ENCODE peak calls at places on chromosomes 6 and 20, in eight cellular contexts. One of them, this sample, is unnamed.

GRCh38 chr20:25033941-25034335 is 24.0 kb downstream of the ACSS1 start:
- DNase-seq in CD4-positive, CD25-positive, alpha-beta regulatory T cell: no peak
- DNase-seq in neural crest cell: no peak
- DNase-seq in stimulated activated naive B cell treated with anti-CD40 and anti-IgM and Interleukin-4, amounts not matched to agents 10 μg/mL and 1 μg/mL and 100 μg/mL, for 72 hours: no peak
- DNase-seq in NCI-H226: no peak
- DNase-seq in psoas muscle: peak
- DNase-seq in cardiac fibroblast: no peak
- DNase-seq in WTC11: no peak
- DNase-seq in this sample: no peak

GRCh38 chr20:20371133-20371532 is 3.2 kb downstream of the INSM1 start:
- DNase-seq in CD4-positive, CD25-positive, alpha-beta regulatory T cell: no peak
- DNase-seq in neural crest cell: no peak
- DNase-seq in stimulated activated naive B cell treated with anti-CD40 and anti-IgM and Interleukin-4, amounts not matched to agents 10 μg/mL and 1 μg/mL and 100 μg/mL, for 72 hours: no peak
- DNase-seq in NCI-H226: no peak
- DNase-seq in psoas muscle: no peak
- DNase-seq in cardiac fibroblast: no peak
- DNase-seq in WTC11: no peak
- DNase-seq in this sample: no peak

GRCh38 chr6:143396497-143397228 is 53.8 kb downstream of the ADAT2 start:
- DNase-seq in CD4-positive, CD25-positive, alpha-beta regulatory T cell: no peak
- DNase-seq in neural crest cell: no peak
- DNase-seq in stimulated activated naive B cell treated with anti-CD40 and anti-IgM and Interleukin-4, amounts not matched to agents 10 μg/mL and 1 μg/mL and 100 μg/mL, for 72 hours: no peak
- DNase-seq in NCI-H226: no peak
- DNase-seq in psoas muscle: no peak
- DNase-seq in cardiac fibroblast: peak
- DNase-seq in WTC11: no peak
- DNase-seq in this sample: no peak

GRCh38 chr6:168116446-168116974 is 37.5 kb upstream of the FRMD1 start:
- DNase-seq in CD4-positive, CD25-positive, alpha-beta regulatory T cell: no peak
- DNase-seq in neural crest cell: no peak
- DNase-seq in stimulated activated naive B cell treated with anti-CD40 and anti-IgM and Interleukin-4, amounts not matched to agents 10 μg/mL and 1 μg/mL and 100 μg/mL, for 72 hours: no peak
- DNase-seq in NCI-H226: no peak
- DNase-seq in psoas muscle: no peak
- DNase-seq in cardiac fibroblast: no peak
- DNase-seq in WTC11: no peak
- DNase-seq in this sample: no peak

GRCh38 chr6:160756871-160757270 is 54.8 kb downstream of the PLG start:
- DNase-seq in CD4-positive, CD25-positive, alpha-beta regulatory T cell: no peak
- DNase-seq in neural crest cell: no peak
- DNase-seq in stimulated activated naive B cell treated with anti-CD40 and anti-IgM and Interleukin-4, amounts not matched to agents 10 μg/mL and 1 μg/mL and 100 μg/mL, for 72 hours: no peak
- DNase-seq in NCI-H226: no peak
- DNase-seq in psoas muscle: no peak
- DNase-seq in cardiac fibroblast: no peak
- DNase-seq in WTC11: no peak
- DNase-seq in this sample: no peak

GRCh38 chr20:25257756-25258462 is 10.0 kb downstream of the PYGB start:
- DNase-seq in CD4-positive, CD25-positive, alpha-beta regulatory T cell: no peak
- DNase-seq in neural crest cell: no peak
- DNase-seq in stimulated activated naive B cell treated with anti-CD40 and anti-IgM and Interleukin-4, amounts not matched to agents 10 μg/mL and 1 μg/mL and 100 μg/mL, for 72 hours: no peak
- DNase-seq in NCI-H226: no peak
- DNase-seq in psoas muscle: no peak
- DNase-seq in cardiac fibroblast: no peak
- DNase-seq in WTC11: no peak
- DNase-seq in this sample: no peak

GRCh38 chr6:118750143-118750542 is 98.8 kb upstream of the CEP85L start:
- DNase-seq in CD4-positive, CD25-positive, alpha-beta regulatory T cell: no peak
- DNase-seq in neural crest cell: no peak
- DNase-seq in stimulated activated naive B cell treated with anti-CD40 and anti-IgM and Interleukin-4, amounts not matched to agents 10 μg/mL and 1 μg/mL and 100 μg/mL, for 72 hours: no peak
- DNase-seq in NCI-H226: no peak
- DNase-seq in psoas muscle: no peak
- DNase-seq in cardiac fibroblast: no peak
- DNase-seq in WTC11: no peak
- DNase-seq in this sample: no peak

GRCh38 chr20:16491277-16491912 is 81.9 kb downstream of the KIF16B start:
- DNase-seq in CD4-positive, CD25-positive, alpha-beta regulatory T cell: no peak
- DNase-seq in neural crest cell: no peak
- DNase-seq in stimulated activated naive B cell treated with anti-CD40 and anti-IgM and Interleukin-4, amounts not matched to agents 10 μg/mL and 1 μg/mL and 100 μg/mL, for 72 hours: peak
- DNase-seq in NCI-H226: no peak
- DNase-seq in psoas muscle: no peak
- DNase-seq in cardiac fibroblast: no peak
- DNase-seq in WTC11: no peak
- DNase-seq in this sample: no peak

GRCh38 chr6:24901698-24902328 is 33.9 kb downstream of the RIPOR2 start:
- DNase-seq in CD4-positive, CD25-positive, alpha-beta regulatory T cell: no peak
- DNase-seq in neural crest cell: no peak
- DNase-seq in stimulated activated naive B cell treated with anti-CD40 and anti-IgM and Interleukin-4, amounts not matched to agents 10 μg/mL and 1 μg/mL and 100 μg/mL, for 72 hours: no peak
- DNase-seq in NCI-H226: no peak
- DNase-seq in psoas muscle: no peak
- DNase-seq in cardiac fibroblast: no peak
- DNase-seq in WTC11: no peak
- DNase-seq in this sample: no peak

GRCh38 chr6:15365273-15365687 is 119.4 kb downstream of the JARID2 start:
- DNase-seq in CD4-positive, CD25-positive, alpha-beta regulatory T cell: peak
- DNase-seq in neural crest cell: peak
- DNase-seq in stimulated activated naive B cell treated with anti-CD40 and anti-IgM and Interleukin-4, amounts not matched to agents 10 μg/mL and 1 μg/mL and 100 μg/mL, for 72 hours: peak
- DNase-seq in NCI-H226: no peak
- DNase-seq in psoas muscle: peak
- DNase-seq in cardiac fibroblast: peak
- DNase-seq in WTC11: peak
- DNase-seq in this sample: no peak

GRCh38 chr6:159233365-159234101 is 64.3 kb downstream of the FNDC1 start:
- DNase-seq in CD4-positive, CD25-positive, alpha-beta regulatory T cell: no peak
- DNase-seq in neural crest cell: no peak
- DNase-seq in stimulated activated naive B cell treated with anti-CD40 and anti-IgM and Interleukin-4, amounts not matched to agents 10 μg/mL and 1 μg/mL and 100 μg/mL, for 72 hours: no peak
- DNase-seq in NCI-H226: no peak
- DNase-seq in psoas muscle: no peak
- DNase-seq in cardiac fibroblast: no peak
- DNase-seq in WTC11: peak
- DNase-seq in this sample: no peak

GRCh38 chr20:1888796-1889463 is 6.3 kb upstream of the SIRPA start:
- DNase-seq in CD4-positive, CD25-positive, alpha-beta regulatory T cell: no peak
- DNase-seq in neural crest cell: no peak
- DNase-seq in stimulated activated naive B cell treated with anti-CD40 and anti-IgM and Interleukin-4, amounts not matched to agents 10 μg/mL and 1 μg/mL and 100 μg/mL, for 72 hours: no peak
- DNase-seq in NCI-H226: no peak
- DNase-seq in psoas muscle: no peak
- DNase-seq in cardiac fibroblast: peak
- DNase-seq in WTC11: no peak
- DNase-seq in this sample: no peak

GRCh38 chr6:165820407-165820806 is 157.4 kb upstream of the PDE10A start:
- DNase-seq in CD4-positive, CD25-positive, alpha-beta regulatory T cell: no peak
- DNase-seq in neural crest cell: no peak
- DNase-seq in stimulated activated naive B cell treated with anti-CD40 and anti-IgM and Interleukin-4, amounts not matched to agents 10 μg/mL and 1 μg/mL and 100 μg/mL, for 72 hours: no peak
- DNase-seq in NCI-H226: no peak
- DNase-seq in psoas muscle: no peak
- DNase-seq in cardiac fibroblast: no peak
- DNase-seq in WTC11: no peak
- DNase-seq in this sample: no peak

GRCh38 chr6:44508646-44509045 is 121.1 kb downstream of the CDC5L start:
- DNase-seq in CD4-positive, CD25-positive, alpha-beta regulatory T cell: no peak
- DNase-seq in neural crest cell: no peak
- DNase-seq in stimulated activated naive B cell treated with anti-CD40 and anti-IgM and Interleukin-4, amounts not matched to agents 10 μg/mL and 1 μg/mL and 100 μg/mL, for 72 hours: no peak
- DNase-seq in NCI-H226: no peak
- DNase-seq in psoas muscle: no peak
- DNase-seq in cardiac fibroblast: peak
- DNase-seq in WTC11: no peak
- DNase-seq in this sample: no peak

GRCh38 chr20:21503345-21503744 is 10.5 kb downstream of the NKX2-2 start:
- DNase-seq in CD4-positive, CD25-positive, alpha-beta regulatory T cell: no peak
- DNase-seq in neural crest cell: no peak
- DNase-seq in stimulated activated naive B cell treated with anti-CD40 and anti-IgM and Interleukin-4, amounts not matched to agents 10 μg/mL and 1 μg/mL and 100 μg/mL, for 72 hours: no peak
- DNase-seq in NCI-H226: peak
- DNase-seq in psoas muscle: no peak
- DNase-seq in cardiac fibroblast: peak
- DNase-seq in WTC11: no peak
- DNase-seq in this sample: no peak

GRCh38 chr6:112877134-112878100 is 530.3 kb downstream of the RFPL4B start:
- DNase-seq in CD4-positive, CD25-positive, alpha-beta regulatory T cell: no peak
- DNase-seq in neural crest cell: no peak
- DNase-seq in stimulated activated naive B cell treated with anti-CD40 and anti-IgM and Interleukin-4, amounts not matched to agents 10 μg/mL and 1 μg/mL and 100 μg/mL, for 72 hours: no peak
- DNase-seq in NCI-H226: peak
- DNase-seq in psoas muscle: no peak
- DNase-seq in cardiac fibroblast: peak
- DNase-seq in WTC11: no peak
- DNase-seq in this sample: no peak

GRCh38 chr20:61719691-61720347 is 345.9 kb downstream of the TAF4 start:
- DNase-seq in CD4-positive, CD25-positive, alpha-beta regulatory T cell: peak
- DNase-seq in neural crest cell: no peak
- DNase-seq in stimulated activated naive B cell treated with anti-CD40 and anti-IgM and Interleukin-4, amounts not matched to agents 10 μg/mL and 1 μg/mL and 100 μg/mL, for 72 hours: no peak
- DNase-seq in NCI-H226: no peak
- DNase-seq in psoas muscle: no peak
- DNase-seq in cardiac fibroblast: no peak
- DNase-seq in WTC11: no peak
- DNase-seq in this sample: no peak